ENCODE peak calls at places on chromosome X, in eight cellular contexts. One of them, this sample, is unnamed.
A peak's percentile ranks its signal among the peaks of the same experiment; 100 is the strongest.

GRCh38 chrX:50147972-50148371 is 52.8 kb downstream of the AKAP4 start:
- DNase-seq in transverse colon: no peak
- DNase-seq in activated T-helper 1 cell treated with Interleukin-2 at 50 U/mL for 16 hours: no peak
- DNase-seq in Ammon's horn: no peak
- DNase-seq in RCC 7860: no peak
- DNase-seq in heart left ventricle: no peak
- DNase-seq in esophagus squamous epithelium: no peak
- DNase-seq in NCI-H446 treated with DMSO at 0.1 percent for 48 hours: no peak
- DNase-seq in this sample: no peak

GRCh38 chrX:8955521-8955920 is 78.4 kb downstream of the FAM9B start:
- DNase-seq in RCC 7860: no peak
- DNase-seq in activated T-helper 1 cell treated with Interleukin-2 at 50 U/mL for 16 hours: no peak
- DNase-seq in transverse colon: no peak
- DNase-seq in heart left ventricle: no peak
- DNase-seq in NCI-H446 treated with DMSO at 0.1 percent for 48 hours: no peak
- DNase-seq in Ammon's horn: no peak
- DNase-seq in esophagus squamous epithelium: no peak
- DNase-seq in this sample: no peak

GRCh38 chrX:108396188-108396885 is 41.9 kb downstream of the COL4A6 start:
- DNase-seq in transverse colon: no peak
- DNase-seq in NCI-H446 treated with DMSO at 0.1 percent for 48 hours: no peak
- DNase-seq in Ammon's horn: no peak
- DNase-seq in heart left ventricle: no peak
- DNase-seq in RCC 7860: peak; percentile 5
- DNase-seq in esophagus squamous epithelium: no peak
- DNase-seq in activated T-helper 1 cell treated with Interleukin-2 at 50 U/mL for 16 hours: no peak
- DNase-seq in this sample: peak; percentile 92

GRCh38 chrX:134418317-134419113 is 41.5 kb upstream of the HPRT1 start:
- DNase-seq in heart left ventricle: no peak
- DNase-seq in NCI-H446 treated with DMSO at 0.1 percent for 48 hours: no peak
- DNase-seq in transverse colon: no peak
- DNase-seq in Ammon's horn: no peak
- DNase-seq in activated T-helper 1 cell treated with Interleukin-2 at 50 U/mL for 16 hours: no peak
- DNase-seq in esophagus squamous epithelium: no peak
- DNase-seq in RCC 7860: no peak
- DNase-seq in this sample: no peak

GRCh38 chrX:152923599-152923998 is 25.7 kb downstream of the ZNF185 start:
- DNase-seq in heart left ventricle: no peak
- DNase-seq in transverse colon: no peak
- DNase-seq in NCI-H446 treated with DMSO at 0.1 percent for 48 hours: no peak
- DNase-seq in esophagus squamous epithelium: no peak
- DNase-seq in RCC 7860: no peak
- DNase-seq in activated T-helper 1 cell treated with Interleukin-2 at 50 U/mL for 16 hours: no peak
- DNase-seq in Ammon's horn: no peak
- DNase-seq in this sample: no peak

GRCh38 chrX:153925387-153925738 is 701 bp downstream of the ARHGAP4 start:
- DNase-seq in activated T-helper 1 cell treated with Interleukin-2 at 50 U/mL for 16 hours: no peak
- DNase-seq in transverse colon: no peak
- DNase-seq in esophagus squamous epithelium: no peak
- DNase-seq in Ammon's horn: no peak
- DNase-seq in heart left ventricle: no peak
- DNase-seq in NCI-H446 treated with DMSO at 0.1 percent for 48 hours: no peak
- DNase-seq in RCC 7860: no peak
- DNase-seq in this sample: no peak

GRCh38 chrX:125998432-125998831 is 167.7 kb downstream of the DCAF12L2 start:
- DNase-seq in esophagus squamous epithelium: no peak
- DNase-seq in Ammon's horn: peak; percentile 2
- DNase-seq in RCC 7860: no peak
- DNase-seq in transverse colon: no peak
- DNase-seq in NCI-H446 treated with DMSO at 0.1 percent for 48 hours: peak; percentile 8
- DNase-seq in activated T-helper 1 cell treated with Interleukin-2 at 50 U/mL for 16 hours: no peak
- DNase-seq in heart left ventricle: no peak
- DNase-seq in this sample: peak; percentile 2

GRCh38 chrX:53153581-53153980 is 59.6 kb downstream of the KANTR start:
- DNase-seq in heart left ventricle: no peak
- DNase-seq in esophagus squamous epithelium: no peak
- DNase-seq in Ammon's horn: no peak
- DNase-seq in RCC 7860: no peak
- DNase-seq in activated T-helper 1 cell treated with Interleukin-2 at 50 U/mL for 16 hours: no peak
- DNase-seq in NCI-H446 treated with DMSO at 0.1 percent for 48 hours: no peak
- DNase-seq in transverse colon: no peak
- DNase-seq in this sample: no peak

This sample was measured in mammary epithelial cell.